ENCODE peak calls at places on chromosomes 6 and 20, in eight cellular contexts. Y is stimulated activated CD8-positive, alpha-beta memory T cell treated with anti-CD3 and anti-CD28 coated beads, Interleukin-2, amount 100 ng/mL, for 1 hour; D is ELR; F is HCEC 1CT; J is ovary; S is prostate gland; P is T47D; N is T-helper 2 cell. L is an unnamed sample.

GRCh38 chr6:159976844-159977241 is 8.0 kb downstream of the IGF2R start:
- DNase-seq in P (no peak), S (no peak), D (no peak), F (no peak), N (no peak), Y (no peak), J (no peak), L (no peak)

GRCh38 chr6:53205778-53206177 is 57.1 kb upstream of the GCM1 start:
- DNase-seq in S (no peak), N (no peak), Y (no peak), P (no peak), F (no peak), D (no peak), J (no peak), L (no peak)

GRCh38 chr6:31453259-31453658 is 44.7 kb upstream of the MICB start:
- DNase-seq in N (no peak), J (no peak), S (no peak), D (no peak), F (no peak), P (no peak), Y (no peak), L (no peak)

GRCh38 chr6:116313377-116313776 is 33.6 kb upstream of the TSPYL1 start:
- DNase-seq in Y (no peak), P (no peak), J (no peak), D (peak), F (peak), S (no peak), N (no peak), L (no peak)

GRCh38 chr6:132712366-132712765 is 1.5 kb downstream of the VNN1 start:
- DNase-seq in F (peak), S (no peak), N (no peak), Y (no peak), D (peak), J (no peak), P (no peak), L (no peak)

GRCh38 chr6:113763311-113763766 is 93.8 kb upstream of the MARCKS start:
- DNase-seq in D (peak), J (no peak), P (no peak), N (no peak), S (no peak), F (no peak), Y (no peak), L (no peak)

GRCh38 chr20:20972490-20972889 is 133.7 kb downstream of the LINC00237 start:
- DNase-seq in N (no peak), Y (no peak), D (no peak), S (no peak), F (no peak), P (no peak), J (no peak), L (no peak)

GRCh38 chr6:138372711-138373463 is 4.8 kb upstream of the SMIM28 start:
- DNase-seq in J (no peak), P (no peak), Y (no peak), N (no peak), F (peak), S (no peak), D (peak), L (no peak)

GRCh38 chr6:154356690-154357089 is at the start of gene IPCEF1:
- DNase-seq in J (no peak), N (no peak), F (no peak), D (no peak), S (no peak), P (peak), Y (no peak), L (no peak)

GRCh38 chr6:143405381-143406154 is 44.9 kb downstream of the ADAT2 start:
- DNase-seq in S (no peak), J (no peak), D (peak), Y (no peak), P (no peak), F (peak), N (no peak), L (no peak)

GRCh38 chr6:170429457-170429856 is 122.9 kb downstream of the FAM120B start:
- DNase-seq in J (no peak), F (no peak), Y (no peak), S (no peak), D (no peak), N (no peak), P (no peak), L (peak)

GRCh38 chr6:130167655-130168054 is 55.1 kb downstream of the SAMD3 start:
- DNase-seq in N (no peak), Y (no peak), J (no peak), P (no peak), S (no peak), F (peak), D (peak), L (no peak)

GRCh38 chr6:13120483-13121482 is 207.6 kb downstream of the TBC1D7 start:
- DNase-seq in S (no peak), Y (no peak), F (no peak), D (peak), J (no peak), N (no peak), P (no peak), L (no peak)

GRCh38 chr20:45963059-45964011 is 8.7 kb downstream of the ZNF335 start:
- DNase-seq in N (no peak), F (peak), S (no peak), Y (no peak), D (peak), P (peak), J (no peak), L (no peak)

GRCh38 chr6:49606696-49607390 is 29.8 kb downstream of the RHAG start:
- DNase-seq in S (peak), N (no peak), D (peak), Y (no peak), P (peak), F (peak), J (no peak), L (no peak)

GRCh38 chr6:133288662-133289061 is 47.5 kb downstream of the EYA4 start:
- DNase-seq in N (no peak), P (no peak), D (no peak), Y (no peak), J (no peak), S (no peak), F (no peak), L (no peak)

GRCh38 chr20:20546402-20546801 is 166.0 kb downstream of the RALGAPA2 start:
- DNase-seq in P (no peak), N (no peak), S (no peak), D (no peak), F (no peak), J (no peak), Y (no peak), L (no peak)

GRCh38 chr6:16153451-16153850 is 24.6 kb downstream of the MYLIP start:
- DNase-seq in Y (no peak), F (no peak), D (no peak), S (no peak), P (no peak), N (no peak), J (no peak), L (no peak)

GRCh38 chr20:37534401-37535157 is 6.9 kb upstream of the BLCAP start:
- DNase-seq in F (peak), S (peak), D (peak), J (peak), Y (no peak), N (peak), P (peak), L (peak)

GRCh38 chr6:35487653-35488516 is 9.0 kb downstream of the TEAD3 start:
- DNase-seq in D (peak), J (peak), N (no peak), S (peak), Y (no peak), F (peak), P (peak), L (no peak)